ENCODE peak calls at places on chromosomes 5 and 9, in eight cellular contexts. One of them, this sample, is unnamed.

GRCh38 chr9:110031511-110032173 is 176.3 kb downstream of the C9orf152 start:
- DNase-seq in GM23338: no peak
- DNase-seq in PC-3: peak
- DNase-seq in OCI-LY7: no peak
- DNase-seq in HCT116: no peak
- DNase-seq in GM23248: peak
- DNase-seq in SK-N-SH: no peak
- DNase-seq in hepatocyte: peak
- DNase-seq in this sample: no peak

GRCh38 chr9:70111042-70111602 is 67.5 kb downstream of the MAMDC2 start:
- DNase-seq in GM23338: peak
- DNase-seq in PC-3: peak
- DNase-seq in OCI-LY7: peak
- DNase-seq in HCT116: peak
- DNase-seq in GM23248: peak
- DNase-seq in SK-N-SH: peak
- DNase-seq in hepatocyte: peak
- DNase-seq in this sample: peak

GRCh38 chr5:143033535-143034260 is 263.5 kb downstream of the ARHGAP26 start:
- DNase-seq in GM23338: no peak
- DNase-seq in PC-3: peak
- DNase-seq in OCI-LY7: no peak
- DNase-seq in HCT116: peak
- DNase-seq in GM23248: peak
- DNase-seq in SK-N-SH: no peak
- DNase-seq in hepatocyte: no peak
- DNase-seq in this sample: no peak

GRCh38 chr5:143931389-143931984 is 119.5 kb downstream of the HMHB1 start:
- DNase-seq in GM23338: no peak
- DNase-seq in PC-3: no peak
- DNase-seq in OCI-LY7: no peak
- DNase-seq in HCT116: no peak
- DNase-seq in GM23248: no peak
- DNase-seq in SK-N-SH: no peak
- DNase-seq in hepatocyte: no peak
- DNase-seq in this sample: peak

GRCh38 chr5:120509056-120509455 is 45.0 kb downstream of the PRR16 start:
- DNase-seq in GM23338: no peak
- DNase-seq in PC-3: no peak
- DNase-seq in OCI-LY7: no peak
- DNase-seq in HCT116: no peak
- DNase-seq in GM23248: peak
- DNase-seq in SK-N-SH: no peak
- DNase-seq in hepatocyte: peak
- DNase-seq in this sample: no peak

GRCh38 chr9:129336130-129336528 is 158.1 kb upstream of the IER5L start:
- DNase-seq in GM23338: peak
- DNase-seq in PC-3: no peak
- DNase-seq in OCI-LY7: no peak
- DNase-seq in HCT116: no peak
- DNase-seq in GM23248: peak
- DNase-seq in SK-N-SH: no peak
- DNase-seq in hepatocyte: no peak
- DNase-seq in this sample: no peak

GRCh38 chr9:95284152-95284551 is 33.4 kb downstream of the FANCC start:
- DNase-seq in GM23338: no peak
- DNase-seq in PC-3: peak
- DNase-seq in OCI-LY7: no peak
- DNase-seq in HCT116: no peak
- DNase-seq in GM23248: peak
- DNase-seq in SK-N-SH: no peak
- DNase-seq in hepatocyte: peak
- DNase-seq in this sample: no peak

GRCh38 chr5:141077826-141078225 is 16.6 kb upstream of the PCDHB2 start:
- DNase-seq in GM23338: peak
- DNase-seq in PC-3: no peak
- DNase-seq in OCI-LY7: no peak
- DNase-seq in HCT116: no peak
- DNase-seq in GM23248: no peak
- DNase-seq in SK-N-SH: no peak
- DNase-seq in hepatocyte: no peak
- DNase-seq in this sample: no peak

GRCh38 chr9:38229830-38230155 is 160.8 kb upstream of the SHB start:
- DNase-seq in GM23338: no peak
- DNase-seq in PC-3: no peak
- DNase-seq in OCI-LY7: no peak
- DNase-seq in HCT116: no peak
- DNase-seq in GM23248: no peak
- DNase-seq in SK-N-SH: no peak
- DNase-seq in hepatocyte: no peak
- DNase-seq in this sample: no peak

GRCh38 chr9:97280755-97281330 is 26.6 kb upstream of the CCDC180 start:
- DNase-seq in GM23338: no peak
- DNase-seq in PC-3: no peak
- DNase-seq in OCI-LY7: no peak
- DNase-seq in HCT116: no peak
- DNase-seq in GM23248: no peak
- DNase-seq in SK-N-SH: no peak
- DNase-seq in hepatocyte: no peak
- DNase-seq in this sample: no peak

GRCh38 chr9:90722116-90722515 is 79.5 kb upstream of the DIRAS2 start:
- DNase-seq in GM23338: no peak
- DNase-seq in PC-3: no peak
- DNase-seq in OCI-LY7: no peak
- DNase-seq in HCT116: no peak
- DNase-seq in GM23248: no peak
- DNase-seq in SK-N-SH: no peak
- DNase-seq in hepatocyte: peak
- DNase-seq in this sample: no peak

GRCh38 chr5:172643392-172643871 is 2.4 kb downstream of the NEURL1B start:
- DNase-seq in GM23338: no peak
- DNase-seq in PC-3: no peak
- DNase-seq in OCI-LY7: no peak
- DNase-seq in HCT116: no peak
- DNase-seq in GM23248: no peak
- DNase-seq in SK-N-SH: no peak
- DNase-seq in hepatocyte: no peak
- DNase-seq in this sample: no peak

GRCh38 chr9:101119206-101119819 is 90.8 kb downstream of the PLPPR1 start:
- DNase-seq in GM23338: peak
- DNase-seq in PC-3: peak
- DNase-seq in OCI-LY7: peak
- DNase-seq in HCT116: peak
- DNase-seq in GM23248: peak
- DNase-seq in SK-N-SH: peak
- DNase-seq in hepatocyte: peak
- DNase-seq in this sample: peak

GRCh38 chr5:98736753-98737152 is 36.7 kb upstream of the RGMB start:
- DNase-seq in GM23338: no peak
- DNase-seq in PC-3: no peak
- DNase-seq in OCI-LY7: no peak
- DNase-seq in HCT116: no peak
- DNase-seq in GM23248: no peak
- DNase-seq in SK-N-SH: no peak
- DNase-seq in hepatocyte: no peak
- DNase-seq in this sample: no peak

GRCh38 chr5:154087260-154087659 is 48.5 kb downstream of the MFAP3 start:
- DNase-seq in GM23338: no peak
- DNase-seq in PC-3: no peak
- DNase-seq in OCI-LY7: no peak
- DNase-seq in HCT116: no peak
- DNase-seq in GM23248: peak
- DNase-seq in SK-N-SH: no peak
- DNase-seq in hepatocyte: no peak
- DNase-seq in this sample: peak

GRCh38 chr9:108546223-108546622 is 309.6 kb downstream of the ACTL7B start:
- DNase-seq in GM23338: no peak
- DNase-seq in PC-3: no peak
- DNase-seq in OCI-LY7: no peak
- DNase-seq in HCT116: no peak
- DNase-seq in GM23248: no peak
- DNase-seq in SK-N-SH: no peak
- DNase-seq in hepatocyte: no peak
- DNase-seq in this sample: no peak

GRCh38 chr9:135926402-135927194 is 19.3 kb upstream of the CAMSAP1 start:
- DNase-seq in GM23338: no peak
- DNase-seq in PC-3: peak
- DNase-seq in OCI-LY7: no peak
- DNase-seq in HCT116: peak
- DNase-seq in GM23248: peak
- DNase-seq in SK-N-SH: no peak
- DNase-seq in hepatocyte: no peak
- DNase-seq in this sample: no peak

GRCh38 chr9:122821278-122821952 is 7.0 kb downstream of the PDCL start:
- DNase-seq in GM23338: no peak
- DNase-seq in PC-3: no peak
- DNase-seq in OCI-LY7: no peak
- DNase-seq in HCT116: no peak
- DNase-seq in GM23248: no peak
- DNase-seq in SK-N-SH: no peak
- DNase-seq in hepatocyte: no peak
- DNase-seq in this sample: no peak

GRCh38 chr5:111224561-111224989 is 391 bp downstream of the CAMK4 start:
- DNase-seq in GM23338: no peak
- DNase-seq in PC-3: no peak
- DNase-seq in OCI-LY7: no peak
- DNase-seq in HCT116: no peak
- DNase-seq in GM23248: no peak
- DNase-seq in SK-N-SH: no peak
- DNase-seq in hepatocyte: no peak
- DNase-seq in this sample: no peak

GRCh38 chr5:111227226-111227782 is 3.1 kb downstream of the CAMK4 start:
- DNase-seq in GM23338: no peak
- DNase-seq in PC-3: no peak
- DNase-seq in OCI-LY7: no peak
- DNase-seq in HCT116: no peak
- DNase-seq in GM23248: no peak
- DNase-seq in SK-N-SH: no peak
- DNase-seq in hepatocyte: no peak
- DNase-seq in this sample: no peak

GRCh38 chr5:111227805-111228204 is 3.6 kb downstream of the CAMK4 start:
- DNase-seq in GM23338: peak
- DNase-seq in PC-3: peak
- DNase-seq in OCI-LY7: peak
- DNase-seq in HCT116: no peak
- DNase-seq in GM23248: peak
- DNase-seq in SK-N-SH: peak
- DNase-seq in hepatocyte: peak
- DNase-seq in this sample: no peak

GRCh38 chr5:111225926-111226325 is 1.7 kb downstream of the CAMK4 start:
- DNase-seq in GM23338: no peak
- DNase-seq in PC-3: no peak
- DNase-seq in OCI-LY7: peak
- DNase-seq in HCT116: no peak
- DNase-seq in GM23248: no peak
- DNase-seq in SK-N-SH: peak
- DNase-seq in hepatocyte: no peak
- DNase-seq in this sample: no peak

GRCh38 chr5:111226556-111226955 is 2.4 kb downstream of the CAMK4 start:
- DNase-seq in GM23338: no peak
- DNase-seq in PC-3: no peak
- DNase-seq in OCI-LY7: no peak
- DNase-seq in HCT116: no peak
- DNase-seq in GM23248: no peak
- DNase-seq in SK-N-SH: no peak
- DNase-seq in hepatocyte: no peak
- DNase-seq in this sample: no peak
- H3K4me3 ChIP-seq in GM23338: no peak
- H3K4me3 ChIP-seq in PC-3: no peak
- H3K4me3 ChIP-seq in OCI-LY7: peak
- H3K4me3 ChIP-seq in HCT116: no peak
- H3K4me3 ChIP-seq in GM23248: no peak
- H3K4me3 ChIP-seq in SK-N-SH: no peak
- H3K4me3 ChIP-seq in hepatocyte: no peak
- H3K4me3 ChIP-seq in this sample: no peak

GRCh38 chr9:89555426-89556375 is 49.1 kb upstream of the GADD45G start:
- DNase-seq in GM23338: no peak
- DNase-seq in PC-3: no peak
- DNase-seq in OCI-LY7: peak
- DNase-seq in HCT116: no peak
- DNase-seq in GM23248: no peak
- DNase-seq in SK-N-SH: no peak
- DNase-seq in hepatocyte: no peak
- DNase-seq in this sample: no peak
- H2AFZ ChIP-seq in GM23338: no peak
- H2AFZ ChIP-seq in PC-3: no peak
- H2AFZ ChIP-seq in OCI-LY7: peak
- H2AFZ ChIP-seq in HCT116: no peak
- H2AFZ ChIP-seq in GM23248: no peak
- H2AFZ ChIP-seq in SK-N-SH: no peak
- H2AFZ ChIP-seq in hepatocyte: no peak
- H2AFZ ChIP-seq in this sample: no peak

GRCh38 chr5:55324815-55325418 is 17.1 kb downstream of the MTREX start:
- DNase-seq in GM23338: peak
- DNase-seq in PC-3: peak
- DNase-seq in OCI-LY7: peak
- DNase-seq in HCT116: peak
- DNase-seq in GM23248: peak
- DNase-seq in SK-N-SH: peak
- DNase-seq in hepatocyte: peak
- DNase-seq in this sample: peak
- TF ChIP-seq EZH2phosphoT487 in GM23338: no peak
- TF ChIP-seq EZH2phosphoT487 in PC-3: no peak
- TF ChIP-seq EZH2phosphoT487 in OCI-LY7: no peak
- TF ChIP-seq EZH2phosphoT487 in HCT116: no peak
- TF ChIP-seq EZH2phosphoT487 in GM23248: no peak
- TF ChIP-seq EZH2phosphoT487 in SK-N-SH: no peak
- TF ChIP-seq EZH2phosphoT487 in hepatocyte: no peak
- TF ChIP-seq EZH2phosphoT487 in this sample: no peak

DNA sequence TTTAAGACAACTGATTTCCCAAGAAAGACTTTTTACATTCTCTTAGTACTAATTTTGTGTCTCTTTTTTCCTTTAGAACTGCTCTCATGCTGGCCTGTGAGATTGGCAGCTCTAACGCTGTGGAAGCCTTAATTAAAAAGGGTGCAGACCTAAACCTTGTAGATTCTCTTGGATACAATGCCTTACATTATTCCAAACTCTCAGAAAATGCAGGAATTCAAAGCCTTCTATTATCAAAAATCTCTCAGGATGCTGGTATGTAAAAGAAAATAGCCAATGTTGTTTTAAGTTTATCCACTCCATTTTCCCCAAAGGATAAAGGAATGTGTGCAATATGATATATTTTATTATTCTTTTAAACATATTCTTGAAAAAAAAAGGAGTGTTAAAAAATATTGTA is 27.3 kb upstream of the TTC23L start:
- DNase-seq in GM23338: no peak
- DNase-seq in PC-3: no peak
- DNase-seq in OCI-LY7: no peak
- DNase-seq in HCT116: no peak
- DNase-seq in GM23248: no peak
- DNase-seq in SK-N-SH: no peak
- DNase-seq in hepatocyte: no peak
- DNase-seq in this sample: peak
- H3K4me3 ChIP-seq in GM23338: no peak
- H3K4me3 ChIP-seq in PC-3: no peak
- H3K4me3 ChIP-seq in OCI-LY7: no peak
- H3K4me3 ChIP-seq in HCT116: no peak
- H3K4me3 ChIP-seq in GM23248: no peak
- H3K4me3 ChIP-seq in SK-N-SH: no peak
- H3K4me3 ChIP-seq in hepatocyte: no peak
- H3K4me3 ChIP-seq in this sample: no peak

This sample was measured in neural progenitor cell.